ENCODE peak calls at places on chromosomes 4 and X, in four cellular contexts. One of them, this sample, is unnamed.

GRCh38 chrX:25034889-25035288 is 19.1 kb upstream of the ARX start:
- DNase-seq in right atrium auricular region: no peak
- DNase-seq in astrocyte: no peak
- DNase-seq in PC-3: peak; percentile 36
- DNase-seq in this sample: no peak

GRCh38 chrX:87634361-87634760 is 116.8 kb downstream of the KLHL4 start:
- DNase-seq in right atrium auricular region: no peak
- DNase-seq in astrocyte: no peak
- DNase-seq in PC-3: no peak
- DNase-seq in this sample: no peak

GRCh38 chr4:182143822-182144620 is 99.2 kb upstream of the TENM3 start:
- DNase-seq in right atrium auricular region: no peak
- DNase-seq in astrocyte: peak; percentile 89
- DNase-seq in PC-3: peak; percentile 4
- DNase-seq in this sample: peak; percentile 30

GRCh38 chrX:16825306-16826035 is 39.2 kb downstream of the TXLNG start:
- DNase-seq in right atrium auricular region: no peak
- DNase-seq in astrocyte: peak; percentile 43
- DNase-seq in PC-3: peak; percentile 51
- DNase-seq in this sample: peak; percentile 67

GRCh38 chrX:137263374-137263773 is 229.6 kb upstream of the GPR101 start:
- DNase-seq in right atrium auricular region: no peak
- DNase-seq in astrocyte: no peak
- DNase-seq in PC-3: no peak
- DNase-seq in this sample: no peak

GRCh38 chr4:96166806-96167205 is 326.9 kb downstream of the PDHA2 start:
- DNase-seq in right atrium auricular region: no peak
- DNase-seq in astrocyte: no peak
- DNase-seq in PC-3: no peak
- DNase-seq in this sample: no peak

GRCh38 chrX:338836-339400 is 20.3 kb upstream of the GTPBP6 start:
- DNase-seq in right atrium auricular region: no peak
- DNase-seq in astrocyte: no peak
- DNase-seq in PC-3: no peak
- DNase-seq in this sample: no peak

GRCh38 chr4:71151054-71151453 is 157.6 kb downstream of the DCK start:
- DNase-seq in right atrium auricular region: no peak
- DNase-seq in astrocyte: no peak
- DNase-seq in PC-3: peak; percentile 93
- DNase-seq in this sample: no peak

GRCh38 chrX:9788908-9789307 is 2.7 kb downstream of the SHROOM2 start:
- DNase-seq in right atrium auricular region: no peak
- DNase-seq in astrocyte: no peak
- DNase-seq in PC-3: peak; percentile 81
- DNase-seq in this sample: peak; percentile 74

GRCh38 chrX:307261-308111 is 11.1 kb downstream of the GTPBP6 start:
- DNase-seq in right atrium auricular region: no peak
- DNase-seq in astrocyte: no peak
- DNase-seq in PC-3: no peak
- DNase-seq in this sample: no peak

GRCh38 chrX:155086202-155086840 is 15.0 kb downstream of the BRCC3 start:
- DNase-seq in right atrium auricular region: no peak
- DNase-seq in astrocyte: no peak
- DNase-seq in PC-3: peak; percentile 65
- DNase-seq in this sample: peak; percentile 25

GRCh38 chr4:169221662-169222061 is 49.1 kb downstream of the SH3RF1 start:
- DNase-seq in right atrium auricular region: no peak
- DNase-seq in astrocyte: no peak
- DNase-seq in PC-3: no peak
- DNase-seq in this sample: no peak

GRCh38 chrX:24200133-24200532 is 50.6 kb downstream of the ZFX start:
- DNase-seq in right atrium auricular region: no peak
- DNase-seq in astrocyte: no peak
- DNase-seq in PC-3: no peak
- DNase-seq in this sample: no peak

GRCh38 chr4:112532267-112532666 is 16.3 kb upstream of the NEUROG2 start:
- DNase-seq in right atrium auricular region: no peak
- DNase-seq in astrocyte: peak; percentile 44
- DNase-seq in PC-3: peak; percentile 41
- DNase-seq in this sample: no peak

GRCh38 chrX:151416521-151417048 is 19.6 kb downstream of the VMA21 start:
- DNase-seq in right atrium auricular region: no peak
- DNase-seq in astrocyte: no peak
- DNase-seq in PC-3: no peak
- DNase-seq in this sample: no peak

GRCh38 chr4:100797356-100797755 is 279.5 kb upstream of the EMCN start:
- DNase-seq in right atrium auricular region: no peak
- DNase-seq in astrocyte: no peak
- DNase-seq in PC-3: no peak
- DNase-seq in this sample: no peak

GRCh38 chrX:20382518-20383291 is 116.0 kb upstream of the RPS6KA3 start:
- DNase-seq in right atrium auricular region: no peak
- DNase-seq in astrocyte: no peak
- DNase-seq in PC-3: peak; percentile 60
- DNase-seq in this sample: no peak

GRCh38 chr4:48247142-48247877 is 22.3 kb downstream of the TEC start:
- DNase-seq in right atrium auricular region: no peak
- DNase-seq in astrocyte: peak; percentile 54
- DNase-seq in PC-3: peak; percentile 56
- DNase-seq in this sample: peak; percentile 29

GRCh38 chrX:11138498-11139390 is 27.6 kb downstream of the HCCS start:
- DNase-seq in right atrium auricular region: no peak
- DNase-seq in astrocyte: no peak
- DNase-seq in PC-3: no peak
- DNase-seq in this sample: no peak

GRCh38 chrX:11148401-11148800 is 37.3 kb downstream of the HCCS start:
- DNase-seq in right atrium auricular region: no peak
- DNase-seq in astrocyte: no peak
- DNase-seq in PC-3: no peak
- DNase-seq in this sample: no peak

GRCh38 chrX:11146411-11146810 is 35.3 kb downstream of the HCCS start:
- DNase-seq in right atrium auricular region: no peak
- DNase-seq in astrocyte: no peak
- DNase-seq in PC-3: no peak
- DNase-seq in this sample: no peak

DNA sequence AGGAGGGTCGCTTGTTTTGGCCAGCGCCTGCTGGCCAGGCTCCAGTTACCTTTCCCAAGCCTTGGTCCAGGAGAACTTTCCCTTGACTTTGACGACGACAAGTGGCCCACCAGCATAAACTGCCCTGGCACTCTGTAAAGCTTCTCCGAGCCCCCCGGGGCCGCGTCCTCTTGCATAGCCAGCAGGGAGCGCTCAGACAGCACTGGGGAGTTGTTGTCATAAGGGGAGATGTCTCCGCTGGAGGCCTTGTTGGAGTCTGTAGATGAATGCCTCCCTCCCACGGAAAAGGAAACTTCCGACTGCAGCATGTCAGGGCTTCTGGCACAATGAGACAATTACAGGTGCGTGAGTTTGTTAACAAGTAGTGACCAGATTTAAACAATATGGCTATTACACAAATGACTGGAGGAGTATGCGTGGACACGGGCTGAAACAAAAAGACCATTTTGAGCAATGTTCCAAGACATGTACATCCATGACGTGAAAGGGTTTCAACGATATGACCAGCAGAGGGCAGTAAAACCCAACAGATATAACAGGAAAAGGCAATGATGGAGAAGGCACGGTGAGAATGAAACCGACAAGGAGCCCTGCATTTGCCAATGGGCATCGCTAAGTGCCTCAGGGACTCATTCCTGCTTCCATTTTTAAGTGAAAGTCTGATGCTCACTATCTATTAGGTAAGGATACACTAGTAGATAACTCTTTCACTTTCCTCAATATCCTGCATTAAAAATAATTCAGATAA is 33.0 kb downstream of the HCCS start:
- DNase-seq in right atrium auricular region: peak; percentile 73
- DNase-seq in astrocyte: peak; percentile 42
- DNase-seq in PC-3: peak; percentile 91
- DNase-seq in this sample: peak; percentile 81
- TF ChIP-seq CTCF in right atrium auricular region: peak; percentile 61
- TF ChIP-seq CTCF in astrocyte: peak; percentile 42
- TF ChIP-seq CTCF in PC-3: peak; percentile 68
- TF ChIP-seq CTCF in this sample: peak; percentile 53

DNA sequence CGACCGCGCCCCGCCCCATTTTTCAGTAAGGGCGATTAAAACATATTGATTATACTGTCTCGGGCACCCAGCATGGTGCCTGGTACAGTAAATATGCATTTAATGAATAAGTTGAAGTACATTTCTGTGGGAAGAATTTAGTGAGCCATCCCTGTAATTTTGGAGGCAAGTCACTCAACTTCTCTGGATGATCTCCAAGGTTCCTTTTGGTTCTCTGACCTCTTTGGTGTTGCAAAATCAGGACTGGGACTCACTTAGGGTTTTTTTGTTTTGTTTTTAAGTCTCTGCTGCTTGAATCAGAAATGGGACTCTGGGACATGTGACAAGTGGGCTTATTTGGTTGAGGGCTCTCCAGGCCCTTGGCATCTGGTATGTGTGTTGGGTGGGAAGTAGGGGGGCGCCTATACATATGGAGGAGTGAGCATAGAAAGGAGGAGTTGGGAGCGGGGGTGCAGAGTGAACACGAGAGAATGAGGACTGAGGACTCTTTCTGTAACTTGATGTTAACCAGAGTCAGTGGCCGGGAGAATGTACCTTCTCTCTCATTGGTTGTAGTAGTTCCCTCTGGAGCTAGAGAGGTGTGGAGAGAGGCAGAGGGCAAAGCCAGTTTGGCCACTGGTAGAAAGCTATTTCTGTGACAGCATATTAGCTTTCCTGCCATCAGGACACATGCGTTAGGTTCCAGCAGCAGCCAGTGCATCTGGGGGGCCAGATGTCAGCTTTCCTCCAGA is 1.9 kb downstream of the ARHGAP10 start:
- DNase-seq in right atrium auricular region: no peak
- DNase-seq in astrocyte: peak; percentile 26
- DNase-seq in PC-3: peak; percentile 45
- DNase-seq in this sample: peak; percentile 68
- H3K4me3 ChIP-seq in right atrium auricular region: peak overlapping the region; percentile 87
- H3K4me3 ChIP-seq in astrocyte: peak overlapping the region; percentile 92
- H3K4me3 ChIP-seq in PC-3: peak overlapping the region; percentile 95
- H3K4me3 ChIP-seq in this sample: peak overlapping the region; percentile 87

GRCh38 chr4:25770844-25771243 is 91.9 kb downstream of the SEL1L3 start:
- DNase-seq in right atrium auricular region: no peak
- DNase-seq in astrocyte: no peak
- DNase-seq in PC-3: no peak
- DNase-seq in this sample: no peak

GRCh38 chr4:25773358-25773757 is 89.4 kb downstream of the SEL1L3 start:
- DNase-seq in right atrium auricular region: no peak
- DNase-seq in astrocyte: no peak
- DNase-seq in PC-3: no peak
- DNase-seq in this sample: no peak

GRCh38 chr4:25771672-25772071 is 91.1 kb downstream of the SEL1L3 start:
- DNase-seq in right atrium auricular region: no peak
- DNase-seq in astrocyte: no peak
- DNase-seq in PC-3: no peak
- DNase-seq in this sample: no peak

GRCh38 chr4:25769251-25769650 is 93.5 kb downstream of the SEL1L3 start:
- DNase-seq in right atrium auricular region: no peak
- DNase-seq in astrocyte: peak; percentile 26
- DNase-seq in PC-3: no peak
- DNase-seq in this sample: no peak

DNA sequence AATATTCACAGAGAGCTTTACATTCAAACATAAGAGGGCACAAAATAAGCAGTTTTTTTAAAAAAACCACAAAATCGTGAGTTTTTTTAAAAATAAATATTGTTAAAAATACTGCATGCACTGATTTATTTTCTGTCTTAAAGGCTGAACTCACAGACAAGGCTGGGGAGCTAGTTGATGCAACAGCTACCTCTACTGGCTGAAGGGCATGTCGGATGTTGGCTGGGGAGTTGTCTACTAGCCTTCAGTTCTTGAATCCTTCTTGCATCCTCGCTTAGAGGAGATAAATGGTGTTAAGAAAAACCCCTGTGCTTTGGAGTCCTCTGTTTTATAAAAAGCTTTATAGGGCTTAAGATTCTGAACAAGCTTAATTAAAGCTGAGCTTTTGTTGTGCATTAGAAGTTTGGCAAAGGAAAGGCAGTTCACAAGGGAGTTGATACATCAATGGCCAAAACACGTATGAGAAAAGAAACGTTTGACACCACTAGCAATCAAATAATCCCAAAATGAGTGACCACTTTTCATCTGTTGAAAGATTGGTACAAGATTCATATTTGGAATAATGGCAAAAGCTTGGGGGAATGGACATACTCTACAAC is 94.8 kb downstream of the SEL1L3 start:
- DNase-seq in right atrium auricular region: peak; percentile 65
- DNase-seq in astrocyte: peak; percentile 44
- DNase-seq in PC-3: peak; percentile 69
- DNase-seq in this sample: peak; percentile 75
- TF ChIP-seq CTCF in right atrium auricular region: peak; percentile 33
- TF ChIP-seq CTCF in astrocyte: peak; percentile 97
- TF ChIP-seq CTCF in PC-3: peak; percentile 84
- TF ChIP-seq CTCF in this sample: peak; percentile 98

DNA sequence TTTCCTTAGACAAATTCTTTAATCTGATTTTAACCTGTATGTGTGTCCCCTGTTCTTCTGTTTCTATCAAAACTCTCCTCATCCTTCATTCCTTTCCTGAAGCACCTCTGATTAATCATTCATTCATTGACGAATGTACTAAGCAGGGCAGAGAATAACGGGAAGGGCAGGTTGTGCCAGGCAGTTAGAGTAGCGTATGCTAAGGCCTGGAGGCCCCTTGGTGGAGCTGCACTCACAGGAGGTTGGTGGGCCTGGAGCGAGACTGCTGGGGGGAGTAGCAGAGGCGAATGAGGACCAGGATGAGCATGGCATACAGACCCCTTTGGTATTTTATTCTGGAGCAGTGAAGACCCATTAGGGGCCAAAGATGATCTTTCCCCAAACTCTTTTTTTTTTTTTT is 22.5 kb downstream of the PTTG2 start:
- DNase-seq in right atrium auricular region: no peak
- DNase-seq in astrocyte: no peak
- DNase-seq in PC-3: no peak
- DNase-seq in this sample: no peak
- H3K4me3 ChIP-seq in right atrium auricular region: no peak overlapping the region
- H3K4me3 ChIP-seq in astrocyte: no peak overlapping the region
- H3K4me3 ChIP-seq in PC-3: no peak overlapping the region
- H3K4me3 ChIP-seq in this sample: no peak overlapping the region

GRCh38 chr4:69126030-69126429 is 29.8 kb downstream of the UGT2B7 start:
- DNase-seq in right atrium auricular region: no peak
- DNase-seq in astrocyte: no peak
- DNase-seq in PC-3: no peak
- DNase-seq in this sample: peak; percentile 9
- TF ChIP-seq CTCF in right atrium auricular region: no peak
- TF ChIP-seq CTCF in astrocyte: no peak
- TF ChIP-seq CTCF in PC-3: no peak
- TF ChIP-seq CTCF in this sample: no peak

DNA sequence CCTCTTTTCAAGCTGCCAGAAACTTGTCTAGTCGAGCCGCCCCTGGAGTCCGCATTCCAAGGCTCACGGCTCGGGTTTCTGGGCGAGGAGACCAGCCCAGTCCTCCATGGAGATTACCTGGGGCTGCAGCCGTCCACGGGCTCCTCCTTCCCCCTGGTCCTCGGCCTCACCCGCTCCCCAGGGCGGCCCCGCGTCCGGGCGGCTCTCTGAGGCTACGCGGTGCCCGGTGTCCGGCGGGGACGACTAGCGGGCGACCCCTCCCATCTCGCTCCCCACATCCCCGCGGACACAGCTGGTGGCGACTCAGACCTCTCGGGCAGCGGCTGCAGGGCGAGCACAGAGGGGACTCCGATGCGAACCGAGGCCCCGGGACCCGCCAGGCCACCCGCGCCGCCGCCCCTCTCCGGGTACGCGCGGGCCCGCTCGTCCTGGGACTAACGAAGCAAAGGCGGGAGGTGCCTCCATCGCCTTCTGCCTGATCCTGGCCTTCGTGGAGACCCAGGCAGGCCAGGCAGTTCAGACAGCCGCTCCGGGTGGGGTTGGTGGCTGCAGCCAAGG is 159.4 kb downstream of the TRAM1L1 start:
- DNase-seq in right atrium auricular region: no peak
- DNase-seq in astrocyte: peak; percentile 16
- DNase-seq in PC-3: no peak
- DNase-seq in this sample: no peak
- H3K4me3 ChIP-seq in right atrium auricular region: no peak overlapping the region
- H3K4me3 ChIP-seq in astrocyte: peak overlapping the region; percentile 53
- H3K4me3 ChIP-seq in PC-3: no peak overlapping the region
- H3K4me3 ChIP-seq in this sample: no peak overlapping the region

This sample was measured in fibroblast of villous mesenchyme.